ENCODE peak calls at places on chromosomes 2 and 18, in nine cellular contexts. One of them, this sample, is unnamed.

GRCh38 chr2:197247083-197247482 is 63.5 kb downstream of the ANKRD44 start:
- DNase-seq in NCI-H1105: no peak
- DNase-seq in NCI-H1048: no peak
- DNase-seq in fibroblast of the conjunctiva: no peak
- DNase-seq in A549: no peak
- DNase-seq in uterus: no peak
- DNase-seq in stimulated activated CD4-positive, alpha-beta T cell treated with anti-CD3 and anti-CD28 coated beads, Interleukin-15, amount 100 ng/mL, for 24 hours: no peak
- DNase-seq in Right ventricle myocardium inferior: no peak
- DNase-seq in hypothalamus: no peak
- DNase-seq in this sample: no peak

GRCh38 chr2:206423147-206423546 is 20.2 kb upstream of the ADAM23 start:
- DNase-seq in hypothalamus: no peak
- DNase-seq in fibroblast of the conjunctiva: no peak
- DNase-seq in stimulated activated CD4-positive, alpha-beta T cell treated with anti-CD3 and anti-CD28 coated beads, Interleukin-15, amount 100 ng/mL, for 24 hours: no peak
- DNase-seq in Right ventricle myocardium inferior: no peak
- DNase-seq in NCI-H1105: no peak
- DNase-seq in A549: peak
- DNase-seq in uterus: no peak
- DNase-seq in NCI-H1048: no peak
- DNase-seq in this sample: no peak

GRCh38 chr2:152445791-152446201 is 110.8 kb downstream of the FMNL2 start:
- DNase-seq in Right ventricle myocardium inferior: no peak
- DNase-seq in A549: peak
- DNase-seq in uterus: no peak
- DNase-seq in fibroblast of the conjunctiva: peak
- DNase-seq in NCI-H1105: no peak
- DNase-seq in hypothalamus: no peak
- DNase-seq in stimulated activated CD4-positive, alpha-beta T cell treated with anti-CD3 and anti-CD28 coated beads, Interleukin-15, amount 100 ng/mL, for 24 hours: peak
- DNase-seq in NCI-H1048: no peak
- DNase-seq in this sample: peak

GRCh38 chr2:95050385-95051300 is 25.1 kb downstream of the MAL start:
- DNase-seq in A549: no peak
- DNase-seq in stimulated activated CD4-positive, alpha-beta T cell treated with anti-CD3 and anti-CD28 coated beads, Interleukin-15, amount 100 ng/mL, for 24 hours: peak
- DNase-seq in NCI-H1048: no peak
- DNase-seq in uterus: no peak
- DNase-seq in fibroblast of the conjunctiva: no peak
- DNase-seq in Right ventricle myocardium inferior: peak
- DNase-seq in NCI-H1105: no peak
- DNase-seq in hypothalamus: no peak
- DNase-seq in this sample: no peak

GRCh38 chr2:23594079-23594494 is 209.1 kb downstream of the KLHL29 start:
- DNase-seq in NCI-H1105: peak
- DNase-seq in NCI-H1048: no peak
- DNase-seq in hypothalamus: no peak
- DNase-seq in Right ventricle myocardium inferior: no peak
- DNase-seq in stimulated activated CD4-positive, alpha-beta T cell treated with anti-CD3 and anti-CD28 coated beads, Interleukin-15, amount 100 ng/mL, for 24 hours: no peak
- DNase-seq in A549: no peak
- DNase-seq in uterus: no peak
- DNase-seq in fibroblast of the conjunctiva: no peak
- DNase-seq in this sample: no peak

GRCh38 chr2:237723613-237724012 is 75.0 kb upstream of the RBM44 start:
- DNase-seq in NCI-H1048: no peak
- DNase-seq in stimulated activated CD4-positive, alpha-beta T cell treated with anti-CD3 and anti-CD28 coated beads, Interleukin-15, amount 100 ng/mL, for 24 hours: no peak
- DNase-seq in A549: peak
- DNase-seq in NCI-H1105: no peak
- DNase-seq in uterus: no peak
- DNase-seq in fibroblast of the conjunctiva: peak
- DNase-seq in hypothalamus: no peak
- DNase-seq in Right ventricle myocardium inferior: no peak
- DNase-seq in this sample: no peak

GRCh38 chr18:63144748-63145147 is 174.8 kb downstream of the BCL2 start:
- DNase-seq in uterus: no peak
- DNase-seq in hypothalamus: no peak
- DNase-seq in NCI-H1048: no peak
- DNase-seq in fibroblast of the conjunctiva: no peak
- DNase-seq in NCI-H1105: no peak
- DNase-seq in A549: no peak
- DNase-seq in stimulated activated CD4-positive, alpha-beta T cell treated with anti-CD3 and anti-CD28 coated beads, Interleukin-15, amount 100 ng/mL, for 24 hours: no peak
- DNase-seq in Right ventricle myocardium inferior: no peak
- DNase-seq in this sample: no peak

GRCh38 chr2:121036226-121036692 is 248.7 kb downstream of the TFCP2L1 start:
- DNase-seq in fibroblast of the conjunctiva: no peak
- DNase-seq in A549: peak
- DNase-seq in hypothalamus: no peak
- DNase-seq in stimulated activated CD4-positive, alpha-beta T cell treated with anti-CD3 and anti-CD28 coated beads, Interleukin-15, amount 100 ng/mL, for 24 hours: no peak
- DNase-seq in uterus: no peak
- DNase-seq in Right ventricle myocardium inferior: no peak
- DNase-seq in NCI-H1105: peak
- DNase-seq in NCI-H1048: no peak
- DNase-seq in this sample: no peak

GRCh38 chr2:57376985-57377384 is 669.6 kb upstream of the VRK2 start:
- DNase-seq in A549: peak
- DNase-seq in NCI-H1105: no peak
- DNase-seq in hypothalamus: no peak
- DNase-seq in stimulated activated CD4-positive, alpha-beta T cell treated with anti-CD3 and anti-CD28 coated beads, Interleukin-15, amount 100 ng/mL, for 24 hours: no peak
- DNase-seq in fibroblast of the conjunctiva: no peak
- DNase-seq in NCI-H1048: no peak
- DNase-seq in uterus: no peak
- DNase-seq in Right ventricle myocardium inferior: no peak
- DNase-seq in this sample: no peak

GRCh38 chr18:54149078-54149697 is 75.3 kb downstream of the MBD2 start:
- DNase-seq in fibroblast of the conjunctiva: peak
- DNase-seq in uterus: no peak
- DNase-seq in hypothalamus: no peak
- DNase-seq in A549: peak
- DNase-seq in Right ventricle myocardium inferior: no peak
- DNase-seq in NCI-H1105: no peak
- DNase-seq in stimulated activated CD4-positive, alpha-beta T cell treated with anti-CD3 and anti-CD28 coated beads, Interleukin-15, amount 100 ng/mL, for 24 hours: peak
- DNase-seq in NCI-H1048: no peak
- DNase-seq in this sample: peak

GRCh38 chr2:8629402-8629801 is 52.5 kb upstream of the ID2 start:
- DNase-seq in A549: no peak
- DNase-seq in NCI-H1048: no peak
- DNase-seq in fibroblast of the conjunctiva: no peak
- DNase-seq in NCI-H1105: no peak
- DNase-seq in uterus: no peak
- DNase-seq in hypothalamus: no peak
- DNase-seq in stimulated activated CD4-positive, alpha-beta T cell treated with anti-CD3 and anti-CD28 coated beads, Interleukin-15, amount 100 ng/mL, for 24 hours: no peak
- DNase-seq in Right ventricle myocardium inferior: no peak
- DNase-seq in this sample: no peak

GRCh38 chr18:44273298-44273697 is 407.4 kb upstream of the SETBP1 start:
- DNase-seq in NCI-H1048: no peak
- DNase-seq in hypothalamus: no peak
- DNase-seq in uterus: no peak
- DNase-seq in fibroblast of the conjunctiva: no peak
- DNase-seq in Right ventricle myocardium inferior: no peak
- DNase-seq in stimulated activated CD4-positive, alpha-beta T cell treated with anti-CD3 and anti-CD28 coated beads, Interleukin-15, amount 100 ng/mL, for 24 hours: no peak
- DNase-seq in A549: no peak
- DNase-seq in NCI-H1105: no peak
- DNase-seq in this sample: no peak

GRCh38 chr2:80303825-80304521 is 579 bp downstream of the LRRTM1 start:
- DNase-seq in fibroblast of the conjunctiva: no peak
- DNase-seq in Right ventricle myocardium inferior: no peak
- DNase-seq in hypothalamus: no peak
- DNase-seq in uterus: no peak
- DNase-seq in NCI-H1105: no peak
- DNase-seq in A549: no peak
- DNase-seq in NCI-H1048: no peak
- DNase-seq in stimulated activated CD4-positive, alpha-beta T cell treated with anti-CD3 and anti-CD28 coated beads, Interleukin-15, amount 100 ng/mL, for 24 hours: no peak
- DNase-seq in this sample: no peak

GRCh38 chr18:65768379-65768778 is 17.6 kb downstream of the CDH7 start:
- DNase-seq in fibroblast of the conjunctiva: no peak
- DNase-seq in stimulated activated CD4-positive, alpha-beta T cell treated with anti-CD3 and anti-CD28 coated beads, Interleukin-15, amount 100 ng/mL, for 24 hours: no peak
- DNase-seq in hypothalamus: no peak
- DNase-seq in NCI-H1048: no peak
- DNase-seq in uterus: no peak
- DNase-seq in NCI-H1105: no peak
- DNase-seq in Right ventricle myocardium inferior: no peak
- DNase-seq in A549: peak
- DNase-seq in this sample: no peak

GRCh38 chr2:20728114-20728758 is 61.3 kb downstream of the GDF7 start:
- DNase-seq in stimulated activated CD4-positive, alpha-beta T cell treated with anti-CD3 and anti-CD28 coated beads, Interleukin-15, amount 100 ng/mL, for 24 hours: no peak
- DNase-seq in Right ventricle myocardium inferior: no peak
- DNase-seq in NCI-H1105: no peak
- DNase-seq in hypothalamus: no peak
- DNase-seq in uterus: no peak
- DNase-seq in A549: no peak
- DNase-seq in fibroblast of the conjunctiva: no peak
- DNase-seq in NCI-H1048: no peak
- DNase-seq in this sample: no peak

GRCh38 chr2:23649285-23649684 is 264.3 kb downstream of the KLHL29 start:
- DNase-seq in NCI-H1048: no peak
- DNase-seq in NCI-H1105: no peak
- DNase-seq in Right ventricle myocardium inferior: peak
- DNase-seq in hypothalamus: no peak
- DNase-seq in fibroblast of the conjunctiva: no peak
- DNase-seq in A549: no peak
- DNase-seq in uterus: no peak
- DNase-seq in stimulated activated CD4-positive, alpha-beta T cell treated with anti-CD3 and anti-CD28 coated beads, Interleukin-15, amount 100 ng/mL, for 24 hours: no peak
- DNase-seq in this sample: no peak

GRCh38 chr2:29480423-29480822 is 365.2 kb downstream of the CLIP4 start:
- DNase-seq in uterus: no peak
- DNase-seq in A549: no peak
- DNase-seq in Right ventricle myocardium inferior: no peak
- DNase-seq in NCI-H1048: no peak
- DNase-seq in stimulated activated CD4-positive, alpha-beta T cell treated with anti-CD3 and anti-CD28 coated beads, Interleukin-15, amount 100 ng/mL, for 24 hours: no peak
- DNase-seq in fibroblast of the conjunctiva: no peak
- DNase-seq in NCI-H1105: no peak
- DNase-seq in hypothalamus: no peak
- DNase-seq in this sample: no peak

GRCh38 chr2:146415291-146415690 is 1429.5 kb upstream of the ACVR2A start:
- DNase-seq in Right ventricle myocardium inferior: no peak
- DNase-seq in hypothalamus: no peak
- DNase-seq in NCI-H1048: no peak
- DNase-seq in stimulated activated CD4-positive, alpha-beta T cell treated with anti-CD3 and anti-CD28 coated beads, Interleukin-15, amount 100 ng/mL, for 24 hours: no peak
- DNase-seq in fibroblast of the conjunctiva: no peak
- DNase-seq in uterus: no peak
- DNase-seq in NCI-H1105: peak
- DNase-seq in A549: no peak
- DNase-seq in this sample: no peak

GRCh38 chr2:41061371-41061770 is 609.5 kb upstream of the SLC8A1 start:
- DNase-seq in hypothalamus: no peak
- DNase-seq in A549: no peak
- DNase-seq in NCI-H1048: no peak
- DNase-seq in stimulated activated CD4-positive, alpha-beta T cell treated with anti-CD3 and anti-CD28 coated beads, Interleukin-15, amount 100 ng/mL, for 24 hours: no peak
- DNase-seq in NCI-H1105: no peak
- DNase-seq in Right ventricle myocardium inferior: no peak
- DNase-seq in fibroblast of the conjunctiva: peak
- DNase-seq in uterus: no peak
- DNase-seq in this sample: peak

GRCh38 chr18:59691996-59692395 is 5.2 kb downstream of the CCBE1 start:
- DNase-seq in Right ventricle myocardium inferior: no peak
- DNase-seq in NCI-H1105: no peak
- DNase-seq in NCI-H1048: no peak
- DNase-seq in fibroblast of the conjunctiva: no peak
- DNase-seq in hypothalamus: no peak
- DNase-seq in stimulated activated CD4-positive, alpha-beta T cell treated with anti-CD3 and anti-CD28 coated beads, Interleukin-15, amount 100 ng/mL, for 24 hours: no peak
- DNase-seq in A549: no peak
- DNase-seq in uterus: no peak
- DNase-seq in this sample: no peak

This sample was measured in BJ.